ENCODE peak calls at places on chromosomes 12 and 14, in eight cellular contexts. J is dermis microvascular lymphatic vessel endothelial cell; R is A172; N is smooth muscle cell of the brain vasculature; M is left colon; Q is stimulated activated CD4-positive, alpha-beta T cell treated with anti-CD3 and anti-CD28 coated beads, Interleukin-1b, Interleukin-23, amount 100 ng/mL, for 1 hour; G is aorta; H is GDM1. O is an unnamed sample.
A peak's percentile ranks its signal among the peaks of the same experiment; 100 is the strongest.

GRCh38 chr12:75666126-75666979 is 154.9 kb upstream of the KRR1 start:
- DNase-seq in J (no peak), R (no peak), N (no peak), M (no peak), Q (no peak), G (no peak), H (no peak), O (no peak)

GRCh38 chr12:11949738-11950403 is 120.9 kb upstream of the BCL2L14 start:
- DNase-seq in J (no peak), R (no peak), N (no peak), M (no peak), Q (no peak), G (no peak), H (no peak), O (no peak)

GRCh38 chr12:57430117-57430930 is 519 bp downstream of the R3HDM2 start:
- DNase-seq in J (peak; percentile 21), R (peak; percentile 14), N (no peak), M (peak; percentile 36), Q (no peak), G (peak; percentile 62), H (peak; percentile 71), O (peak; percentile 46)

GRCh38 chr14:69994002-69994401 is 114.8 kb downstream of the SMOC1 start:
- DNase-seq in J (no peak), R (no peak), N (no peak), M (no peak), Q (no peak), G (no peak), H (no peak), O (no peak)

GRCh38 chr14:101018561-101019290 is 115.2 kb upstream of the RTL1 start:
- DNase-seq in J (no peak), R (no peak), N (no peak), M (no peak), Q (no peak), G (no peak), H (no peak), O (no peak)

GRCh38 chr12:105330938-105331804 is 680 bp downstream of the C12orf75 start:
- DNase-seq in J (no peak), R (no peak), N (no peak), M (peak; percentile 30), Q (no peak), G (peak; percentile 65), H (no peak), O (no peak)

GRCh38 chr12:8554451-8555195 is 13.9 kb upstream of the CLEC4E start:
- DNase-seq in J (no peak), R (peak; percentile 62), N (no peak), M (no peak), Q (no peak), G (no peak), H (no peak), O (no peak)

GRCh38 chr14:75123991-75124390 is 2.9 kb downstream of the NEK9 start:
- DNase-seq in J (peak; percentile 32), R (peak; percentile 50), N (no peak), M (no peak), Q (no peak), G (no peak), H (peak; percentile 34), O (no peak)

GRCh38 chr14:90758959-90759358 is 57.3 kb downstream of the TTC7B start:
- DNase-seq in J (no peak), R (no peak), N (no peak), M (peak; percentile 69), Q (no peak), G (peak; percentile 84), H (no peak), O (no peak)

GRCh38 chr12:111686574-111687105 is 787 bp downstream of the ACAD10 start:
- DNase-seq in J (no peak), R (no peak), N (no peak), M (no peak), Q (no peak), G (no peak), H (no peak), O (no peak)

GRCh38 chr12:65609359-65609771 is 214.9 kb upstream of the HMGA2 start:
- DNase-seq in J (peak; percentile 47), R (peak; percentile 42), N (peak; percentile 70), M (no peak), Q (no peak), G (no peak), H (no peak), O (no peak)

GRCh38 chr12:47238665-47239064 is 158.9 kb upstream of the AMIGO2 start:
- DNase-seq in J (no peak), R (no peak), N (no peak), M (no peak), Q (no peak), G (no peak), H (no peak), O (no peak)

GRCh38 chr12:68178774-68179439 is 19.4 kb upstream of the IFNG start:
- DNase-seq in J (no peak), R (no peak), N (no peak), M (no peak), Q (no peak), G (no peak), H (no peak), O (no peak)

GRCh38 chr14:101458536-101459391 is 102.5 kb upstream of the DIO3 start:
- DNase-seq in J (no peak), R (no peak), N (no peak), M (no peak), Q (no peak), G (no peak), H (no peak), O (no peak)

GRCh38 chr14:28879571-28879970 is 113.0 kb downstream of the FOXG1 start:
- DNase-seq in J (no peak), R (no peak), N (no peak), M (no peak), Q (no peak), G (no peak), H (no peak), O (no peak)

GRCh38 chr14:25150934-25151790 is 101.2 kb upstream of the STXBP6 start:
- DNase-seq in J (peak; percentile 48), R (peak; percentile 10), N (peak; percentile 7), M (no peak), Q (no peak), G (no peak), H (no peak), O (no peak)

GRCh38 chr12:131088701-131089525 is 135.2 kb downstream of the ADGRD1 start:
- DNase-seq in J (no peak), R (no peak), N (no peak), M (no peak), Q (no peak), G (peak; percentile 32), H (no peak), O (no peak)

GRCh38 chr12:124347805-124348658 is 53.1 kb downstream of the RFLNA start:
- DNase-seq in J (no peak), R (no peak), N (no peak), M (no peak), Q (no peak), G (no peak), H (no peak), O (no peak)

O was measured in NCI-H1048.